ENCODE peak calls at places on chromosomes 3 and 15, in seven cellular contexts. J is NCI-H2081 treated with DMSO at 0.1 percent for 48 hours, Z is bronchial epithelial cell, W is NCI-H1105, E is GF-D8, Y is AG08395, V is Calu3. B is an unnamed sample.

GRCh38 chr3:119588112-119588511 is 8.8 kb downstream of the ADPRH start:
- DNase-seq in E (peak; percentile 4), Z (no peak), W (no peak), V (peak; percentile 16), J (no peak), Y (no peak), B (no peak)

GRCh38 chr3:126937533-126938432 is 45.1 kb upstream of the PLXNA1 start:
- DNase-seq in J (no peak), Y (no peak), V (no peak), Z (no peak), E (no peak), W (peak; percentile 73), B (no peak)

GRCh38 chr3:190709351-190709773 is 153.1 kb downstream of the GMNC start:
- DNase-seq in V (no peak), W (no peak), Z (no peak), Y (peak; percentile 4), J (no peak), E (no peak), B (no peak)

GRCh38 chr15:59104912-59105732 is at the start of gene CCNB2:
- DNase-seq in E (peak; percentile 64), Z (peak; percentile 90), V (peak; percentile 90), Y (peak; percentile 98), W (peak; percentile 97), J (peak; percentile 84), B (peak; percentile 79)

GRCh38 chr3:128623762-128624176 is 26.8 kb downstream of the RPN1 start:
- DNase-seq in E (no peak), Y (no peak), V (no peak), W (no peak), J (no peak), Z (no peak), B (no peak)

GRCh38 chr3:236881-237280 is 40.3 kb downstream of the CHL1 start:
- DNase-seq in Z (no peak), J (no peak), W (no peak), V (no peak), E (no peak), Y (no peak), B (no peak)

GRCh38 chr15:61367953-61368352 is 138.9 kb upstream of the RORA start:
- DNase-seq in Z (no peak), J (peak; percentile 7), V (peak; percentile 6), Y (no peak), E (no peak), W (peak; percentile 7), B (no peak)

GRCh38 chr3:129224984-129225393 is 24.4 kb upstream of the COPG1 start:
- DNase-seq in E (peak; percentile 89), Y (peak; percentile 85), W (no peak), Z (peak; percentile 69), J (no peak), V (peak; percentile 66), B (no peak)

GRCh38 chr15:39344662-39345141 is 236.2 kb upstream of the THBS1 start:
- DNase-seq in Y (no peak), Z (peak; percentile 32), E (no peak), J (no peak), W (peak; percentile 3), V (no peak), B (no peak)

GRCh38 chr3:186519021-186519658 is 25.0 kb downstream of the CRYGS start:
- DNase-seq in V (no peak), W (no peak), E (peak; percentile 81), Z (no peak), Y (no peak), J (no peak), B (no peak)

GRCh38 chr3:172946061-172946460 is 195.0 kb downstream of the SPATA16 start:
- DNase-seq in W (no peak), E (no peak), Z (no peak), J (no peak), V (no peak), Y (no peak), B (no peak)

GRCh38 chr3:114902691-114903101 is 244.4 kb downstream of the ZBTB20 start:
- DNase-seq in Y (peak; percentile 11), Z (no peak), W (no peak), J (no peak), V (peak; percentile 8), E (no peak), B (no peak)

GRCh38 chr3:117355566-117355965 is 646.0 kb downstream of the TUSC7 start:
- DNase-seq in J (peak; percentile 30), Y (peak; percentile 2), V (peak; percentile 27), E (no peak), Z (peak; percentile 14), W (peak; percentile 38), B (no peak)

GRCh38 chr3:182920515-182921084 is 59.7 kb downstream of the DCUN1D1 start:
- DNase-seq in Z (peak; percentile 10), J (no peak), Y (no peak), V (peak; percentile 51), W (no peak), E (no peak), B (peak; percentile 26)

GRCh38 chr3:95197661-95198060 is 1134.8 kb downstream of the NSUN3 start:
- DNase-seq in V (no peak), W (no peak), J (no peak), Y (no peak), Z (no peak), E (no peak), B (no peak)

GRCh38 chr15:62165029-62165792 is at the start of gene C2CD4B:
- DNase-seq in W (no peak), E (no peak), Y (no peak), J (no peak), V (peak; percentile 97), Z (no peak), B (no peak)